ENCODE peak calls at places on chromosomes 12 and 14, in eight cellular contexts. T is CD8-positive, alpha-beta T cell; K is fibroblast of mammary gland; I is stimulated activated CD8-positive, alpha-beta memory T cell treated with anti-CD3 and anti-CD28 coated beads, Interleukin-2, amount 100 ng/mL, for 48 hours; X is HS-5; S is SW 1271; C is ACHN; E is epithelial cell of esophagus. M is an unnamed sample.

GRCh38 chr14:50213795-50214194 is 17.6 kb downstream of the SOS2 start:
- DNase-seq in S (no peak), E (no peak), I (no peak), T (no peak), K (no peak), X (no peak), C (no peak), M (no peak)

GRCh38 chr12:75823475-75823874 is 208.1 kb downstream of the PHLDA1 start:
- DNase-seq in K (no peak), T (no peak), C (peak), E (no peak), S (no peak), I (no peak), X (no peak), M (no peak)

GRCh38 chr12:64318605-64319004 is 72.0 kb downstream of the C12orf56 start:
- DNase-seq in T (no peak), S (no peak), K (peak), I (no peak), X (peak), C (no peak), E (peak), M (no peak)

GRCh38 chr12:115194448-115194847 is 510.5 kb upstream of the TBX3 start:
- DNase-seq in I (no peak), C (no peak), X (no peak), T (no peak), K (no peak), E (no peak), S (no peak), M (no peak)

GRCh38 chr12:84362552-84362897 is 550.1 kb downstream of the SLC6A15 start:
- DNase-seq in K (no peak), S (no peak), X (no peak), T (no peak), E (no peak), C (no peak), I (no peak), M (no peak)

GRCh38 chr12:105420659-105421240 is 90.3 kb downstream of the C12orf75 start:
- DNase-seq in I (peak), E (peak), X (no peak), S (no peak), T (peak), K (peak), C (peak), M (peak)

GRCh38 chr12:15049456-15050153 is 76.8 kb downstream of the PDE6H start:
- DNase-seq in I (no peak), X (no peak), E (no peak), K (no peak), C (no peak), S (no peak), T (no peak), M (no peak)

GRCh38 chr14:72196237-72196636 is 264.0 kb downstream of the RGS6 start:
- DNase-seq in K (no peak), I (no peak), X (no peak), S (no peak), E (no peak), T (no peak), C (no peak), M (no peak)

GRCh38 chr12:53941187-53941586 is 2.6 kb downstream of the HOXC13 start:
- DNase-seq in S (no peak), K (no peak), E (no peak), X (no peak), I (no peak), T (no peak), C (no peak), M (no peak)

GRCh38 chr12:113398346-113399290 is 5.1 kb downstream of the SDS start:
- DNase-seq in E (no peak), S (no peak), K (no peak), X (no peak), I (no peak), T (no peak), C (no peak), M (no peak)